ENCODE peak calls at places on chromosomes 13 and 19, in eight cellular contexts. B, Y, M, V, C, K, T and W are unnamed samples.

GRCh38 chr13:102651892-102652291 is 43.0 kb downstream of the METTL21C start:
- DNase-seq in C (no peak), T (no peak), V (no peak), M (no peak), B (no peak), Y (no peak), K (peak), W (peak)

GRCh38 chr19:12260861-12261260 is 33.8 kb downstream of the ZNF44 start:
- DNase-seq in V (no peak), C (no peak), B (no peak), Y (no peak), T (no peak), K (no peak), M (no peak), W (no peak)

GRCh38 chr13:53151692-53152421 is 123.2 kb downstream of the OLFM4 start:
- DNase-seq in T (no peak), Y (peak), M (no peak), K (peak), C (peak), V (peak), B (no peak), W (peak)

GRCh38 chr19:10855879-10856522 is 7.8 kb downstream of the C19orf38 start:
- DNase-seq in K (peak), M (no peak), C (peak), B (no peak), V (no peak), T (no peak), Y (no peak), W (peak)

GRCh38 chr13:52776726-52777125 is 37.1 kb upstream of the CNMD start:
- DNase-seq in V (no peak), Y (no peak), K (no peak), C (no peak), T (no peak), B (no peak), M (no peak), W (no peak)

GRCh38 chr13:58181111-58181510 is 549.6 kb downstream of the PCDH17 start:
- DNase-seq in C (no peak), V (no peak), M (no peak), Y (no peak), B (no peak), K (no peak), T (no peak), W (no peak)

GRCh38 chr13:44396963-44397580 is 23.4 kb downstream of the SERP2 start:
- DNase-seq in V (peak), T (peak), Y (no peak), K (peak), B (no peak), C (no peak), M (no peak), W (no peak)

GRCh38 chr13:46982856-46983582 is 86.2 kb upstream of the HTR2A start:
- DNase-seq in Y (no peak), K (no peak), C (no peak), M (no peak), B (no peak), T (no peak), V (no peak), W (no peak)

GRCh38 chr19:18637644-18638630 is 1.1 kb downstream of the KLHL26 start:
- DNase-seq in M (no peak), Y (no peak), T (no peak), K (no peak), C (no peak), V (no peak), B (no peak), W (peak)

GRCh38 chr13:40439928-40440327 is 226.5 kb downstream of the FOXO1 start:
- DNase-seq in T (no peak), C (no peak), K (no peak), Y (no peak), M (no peak), B (no peak), V (no peak), W (no peak)

GRCh38 chr19:57141699-57142098 is 3.3 kb downstream of the ZIM3 start:
- DNase-seq in C (no peak), V (no peak), K (no peak), M (no peak), B (no peak), T (no peak), Y (no peak), W (no peak)

GRCh38 chr13:78650725-78651083 is 8.3 kb downstream of the OBI1 start:
- DNase-seq in K (no peak), T (no peak), V (no peak), C (no peak), Y (no peak), M (no peak), B (no peak), W (no peak)

GRCh38 chr13:23323946-23324709 is 109.4 kb downstream of the SACS start:
- DNase-seq in C (no peak), Y (no peak), V (peak), M (no peak), K (peak), B (no peak), T (no peak), W (no peak)

GRCh38 chr19:44725251-44725650 is 23.3 kb upstream of the BCL3 start:
- DNase-seq in T (peak), B (no peak), Y (no peak), M (no peak), V (no peak), C (no peak), K (no peak), W (no peak)

GRCh38 chr19:2578391-2578826 is 102.5 kb downstream of the GADD45B start:
- DNase-seq in B (peak), Y (no peak), V (peak), M (no peak), C (peak), T (no peak), K (peak), W (peak)

GRCh38 chr19:582497-583197 is 7.0 kb upstream of the HCN2 start:
- DNase-seq in Y (no peak), C (no peak), K (no peak), M (no peak), V (peak), B (no peak), T (no peak), W (peak)

GRCh38 chr13:22012676-22013075 is 341.8 kb downstream of the FGF9 start:
- DNase-seq in Y (no peak), B (no peak), K (no peak), C (no peak), T (no peak), M (no peak), V (no peak), W (no peak)

GRCh38 chr19:6374179-6374709 is 1.5 kb downstream of the PSPN start:
- DNase-seq in K (no peak), Y (no peak), C (no peak), V (no peak), M (no peak), T (no peak), B (no peak), W (no peak)

GRCh38 chr13:85632526-85633215 is 166.5 kb downstream of the SLITRK6 start:
- DNase-seq in Y (no peak), T (no peak), C (no peak), K (no peak), M (no peak), B (no peak), V (peak), W (no peak)

GRCh38 chr19:58513694-58514563 is 2.1 kb upstream of the SLC27A5 start:
- DNase-seq in V (peak), Y (peak), T (peak), K (peak), B (peak), M (no peak), C (peak), W (peak)

GRCh38 chr13:37187110-37187509 is 81.6 kb upstream of the CSNK1A1L start:
- DNase-seq in C (no peak), Y (no peak), T (no peak), V (peak), M (no peak), K (peak), B (no peak), W (peak)

GRCh38 chr13:60169239-60170031 is 5.7 kb upstream of the DIAPH3 start:
- DNase-seq in T (no peak), C (no peak), M (no peak), V (no peak), Y (no peak), K (no peak), B (no peak), W (no peak)

GRCh38 chr13:41150058-41150457 is 17.5 kb upstream of the KBTBD6 start:
- DNase-seq in K (no peak), B (no peak), M (no peak), V (peak), C (no peak), Y (no peak), T (no peak), W (no peak)

GRCh38 chr19:23345838-23346237 is 49.4 kb downstream of the ZNF91 start:
- DNase-seq in B (no peak), K (no peak), V (no peak), T (no peak), Y (no peak), M (no peak), C (peak), W (no peak)
- TF ChIP-seq CTCF in B (no peak), K (no peak), V (no peak), T (peak), Y (no peak), M (no peak), C (peak), W (peak)

GRCh38 chr13:105207586-105208293 is 1327.7 kb downstream of the EFNB2 start:
- DNase-seq in C (no peak), M (no peak), B (no peak), T (no peak), Y (no peak), V (peak), K (no peak), W (no peak)

GRCh38 chr13:105202384-105202783 is 1333.1 kb downstream of the EFNB2 start:
- DNase-seq in B (no peak), T (no peak), C (no peak), Y (no peak), M (no peak), K (peak), V (peak), W (peak)
- TF ChIP-seq CTCF in B (peak), T (peak), C (peak), Y (peak), M (peak), K (peak), V (peak), W (peak)

GRCh38 chr13:98445340-98446233 is 131.3 kb downstream of the STK24 start:
- DNase-seq in Y (peak), T (peak), V (peak), M (no peak), C (peak), K (peak), B (peak), W (peak)
- TF ChIP-seq CTCF in Y (peak), T (peak), V (peak), M (peak), C (peak), K (peak), B (peak), W (peak)

DNA sequence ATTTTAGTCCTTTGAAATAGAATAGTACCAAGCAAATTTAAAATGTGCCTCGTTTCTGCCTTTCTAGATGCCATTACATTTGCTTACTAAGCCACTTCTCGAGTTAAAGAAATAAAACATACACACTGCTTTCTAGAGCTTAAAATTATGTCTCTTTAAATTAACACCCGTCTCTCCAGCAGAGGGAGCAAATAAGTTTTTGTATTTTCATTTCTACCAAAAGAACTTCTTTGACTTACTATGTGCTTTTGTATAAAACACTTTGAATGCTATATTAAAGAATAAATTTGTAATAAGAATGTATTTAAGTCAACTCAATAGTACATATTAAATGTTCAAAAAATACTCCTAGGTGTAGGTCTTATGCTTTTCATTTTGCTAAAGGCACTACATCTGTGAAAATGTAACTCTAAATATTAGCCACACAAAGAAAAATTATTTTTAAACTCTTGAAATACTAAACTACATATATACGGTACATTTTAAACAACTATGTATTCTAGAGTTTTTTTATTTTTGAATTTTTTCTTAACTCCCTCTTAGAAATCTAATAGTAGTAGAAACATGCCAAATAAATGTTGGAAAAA is 269.3 kb upstream of the MIR17HG start:
- DNase-seq in Y (no peak), C (no peak), M (no peak), B (no peak), T (no peak), K (peak), V (peak), W (peak)
- TF ChIP-seq CTCF in Y (peak), C (peak), M (peak), B (no peak), T (peak), K (peak), V (peak), W (peak)

GRCh38 chr19:46579286-46579944 is 21.7 kb upstream of the CALM3 start:
- DNase-seq in V (no peak), K (no peak), M (no peak), Y (peak), T (no peak), B (no peak), C (no peak), W (no peak)
- TF ChIP-seq CTCF in V (peak), K (peak), M (peak), Y (peak), T (peak), B (no peak), C (no peak), W (peak)